ENCODE peak calls at places on chromosomes 12 and 14, in nine cellular contexts. I is hepatocyte; Y is HepG2; A is A549; F is left lung; H is CD4-positive, alpha-beta T cell; L is GM23338; R is fibroblast of lung; T is lung. B is an unnamed sample.

GRCh38 chr14:80784824-80785223 is 156.7 kb downstream of the CEP128 start:
- DNase-seq in F (no peak), I (peak), T (no peak), L (no peak), H (no peak), R (no peak), Y (no peak), A (no peak), B (no peak)

GRCh38 chr12:78888583-78888982 is 24.0 kb downstream of the SYT1 start:
- DNase-seq in R (peak), Y (no peak), H (no peak), A (no peak), T (no peak), L (peak), F (no peak), I (no peak), B (no peak)

GRCh38 chr12:112239881-112240280 is 114.5 kb downstream of the TRAFD1 start:
- DNase-seq in F (no peak), H (no peak), Y (no peak), I (no peak), T (peak), R (no peak), L (no peak), A (no peak), B (no peak)

GRCh38 chr12:109027767-109028166 is 6.9 kb upstream of the SVOP start:
- DNase-seq in T (no peak), Y (no peak), L (no peak), F (no peak), R (peak), H (no peak), A (no peak), I (no peak), B (no peak)

GRCh38 chr14:49497725-49498348 is 88.3 kb downstream of the RPS29 start:
- DNase-seq in Y (peak), H (no peak), A (peak), I (peak), T (no peak), F (no peak), R (peak), L (peak), B (no peak)

GRCh38 chr12:25806271-25806670 is 152.2 kb upstream of the RASSF8 start:
- DNase-seq in F (no peak), T (no peak), L (no peak), A (no peak), I (no peak), R (peak), H (no peak), Y (no peak), B (no peak)

GRCh38 chr14:78763746-78764145 is 593.6 kb downstream of the NRXN3 start:
- DNase-seq in L (no peak), R (peak), I (no peak), A (no peak), H (no peak), T (no peak), Y (no peak), F (no peak), B (no peak)

GRCh38 chr14:99627100-99627499 is 17.8 kb upstream of the HHIPL1 start:
- DNase-seq in R (no peak), Y (no peak), T (no peak), I (no peak), H (no peak), L (no peak), A (no peak), F (no peak), B (no peak)

GRCh38 chr12:48750215-48750614 is 33.7 kb upstream of the CCNT1 start:
- DNase-seq in H (no peak), L (no peak), R (peak), Y (no peak), F (no peak), I (no peak), T (no peak), A (no peak), B (no peak)

GRCh38 chr14:86708846-86709339 is 1178.9 kb downstream of the FLRT2 start:
- DNase-seq in Y (peak), F (no peak), L (no peak), I (peak), H (no peak), T (no peak), R (no peak), A (no peak), B (no peak)

DNA sequence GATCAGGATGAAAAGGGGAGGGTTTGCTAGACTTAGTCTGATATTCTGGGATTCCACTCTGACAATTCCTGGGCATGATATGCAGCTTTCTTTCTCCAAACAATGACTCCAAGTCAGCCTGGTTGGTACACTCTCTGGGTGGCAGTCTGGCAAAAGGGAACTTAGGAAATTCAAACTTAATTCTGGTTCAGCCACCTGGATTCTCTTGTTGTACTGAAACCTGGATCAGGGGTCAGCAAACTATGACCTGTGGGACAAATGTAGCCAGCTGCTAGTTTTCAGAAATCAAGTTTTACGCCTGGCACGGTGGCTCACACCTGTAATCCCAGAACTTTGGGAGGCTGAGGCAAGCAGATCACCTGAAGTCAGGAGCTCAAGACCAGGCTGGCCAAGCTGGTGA is 6.2 kb downstream of the AMN1 start:
- DNase-seq in I (no peak), A (no peak), R (no peak), T (no peak), F (no peak), H (no peak), Y (no peak), L (no peak), B (no peak)
- H3K27ac ChIP-seq in I (no peak), A (peak), R (no peak), T (no peak), F (no peak), H (no peak), Y (no peak), L (no peak), B (no peak)

GRCh38 chr14:63632932-63633514 is 8.6 kb downstream of the WDR89 start:
- DNase-seq in F (no peak), T (no peak), Y (peak), L (peak), A (peak), H (no peak), R (peak), I (peak), B (no peak)

GRCh38 chr14:63633801-63634200 is 7.9 kb downstream of the WDR89 start:
- DNase-seq in H (no peak), R (no peak), F (no peak), T (no peak), I (no peak), Y (no peak), A (no peak), L (no peak), B (no peak)
- TF ChIP-seq CTCF in H (no peak), R (peak), F (no peak), T (no peak), I (no peak), Y (no peak), A (peak), L (peak), B (no peak)

DNA sequence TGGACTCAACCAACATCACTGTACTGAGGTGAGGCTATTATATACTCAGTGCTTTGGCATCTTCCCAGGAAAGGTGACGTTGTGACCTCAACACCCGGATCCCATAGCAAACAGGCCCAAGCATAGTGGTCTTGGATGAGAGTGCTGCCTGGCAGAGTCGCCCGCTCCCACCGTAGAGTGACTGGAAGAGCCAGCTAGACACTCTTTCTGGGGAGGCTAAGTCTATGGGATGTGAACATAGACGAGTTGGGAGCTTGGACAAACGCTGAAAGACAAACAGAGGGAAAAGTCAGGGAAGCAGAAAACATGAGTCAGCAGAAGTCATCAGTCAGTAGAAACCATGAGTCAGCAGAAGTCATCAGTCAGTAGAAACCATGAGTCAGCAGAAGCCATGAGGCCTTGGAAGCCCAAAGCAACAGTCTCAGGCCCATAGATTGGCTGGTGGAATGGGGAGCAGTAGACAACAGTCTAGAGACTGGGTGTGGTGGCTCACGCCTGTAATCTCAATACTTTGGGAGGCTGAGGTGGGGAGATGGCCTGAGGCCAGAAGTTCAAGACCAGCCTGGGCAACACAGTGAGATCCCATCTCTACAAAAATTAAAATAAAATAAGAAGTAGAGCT is 66.4 kb upstream of the MAP1LC3B2 start:
- DNase-seq in T (no peak), L (peak), I (peak), R (peak), H (no peak), A (peak), Y (no peak), F (no peak), B (no peak)
- H3K27ac ChIP-seq in T (no peak), L (no peak), I (no peak), R (no peak), H (no peak), A (peak), Y (no peak), F (no peak), B (no peak)

GRCh38 chr14:77276295-77276935 is 5.4 kb upstream of the NGB start:
- DNase-seq in R (no peak), H (no peak), F (no peak), T (no peak), I (no peak), L (no peak), Y (no peak), A (no peak), B (no peak)

GRCh38 chr14:77279719-77280118 is 8.7 kb upstream of the NGB start:
- DNase-seq in I (no peak), R (no peak), T (no peak), F (no peak), Y (no peak), A (no peak), H (no peak), L (no peak), B (no peak)

GRCh38 chr14:77275855-77276153 is 4.8 kb upstream of the NGB start:
- DNase-seq in H (no peak), F (no peak), A (no peak), I (no peak), T (no peak), L (no peak), Y (no peak), R (no peak), B (no peak)

GRCh38 chr14:77276959-77277358 is 6.0 kb upstream of the NGB start:
- DNase-seq in L (no peak), A (no peak), Y (no peak), I (no peak), F (no peak), T (no peak), H (no peak), R (no peak), B (no peak)

GRCh38 chr14:77278461-77279230 is 7.6 kb upstream of the NGB start:
- DNase-seq in Y (no peak), A (no peak), L (peak), T (no peak), R (no peak), F (no peak), I (no peak), H (no peak), B (no peak)
- TF ChIP-seq CTCF in Y (peak), A (no peak), L (peak), T (no peak), R (no peak), F (no peak), I (no peak), H (no peak), B (no peak)

GRCh38 chr14:22829661-22830328 is at the start of gene MRPL52:
- DNase-seq in Y (peak), T (peak), R (peak), I (peak), H (peak), A (peak), L (peak), F (peak), B (peak)
- H3K27ac ChIP-seq in Y (peak), T (peak), R (peak), I (peak), H (peak), A (peak), L (peak), F (peak), B (peak)

DNA sequence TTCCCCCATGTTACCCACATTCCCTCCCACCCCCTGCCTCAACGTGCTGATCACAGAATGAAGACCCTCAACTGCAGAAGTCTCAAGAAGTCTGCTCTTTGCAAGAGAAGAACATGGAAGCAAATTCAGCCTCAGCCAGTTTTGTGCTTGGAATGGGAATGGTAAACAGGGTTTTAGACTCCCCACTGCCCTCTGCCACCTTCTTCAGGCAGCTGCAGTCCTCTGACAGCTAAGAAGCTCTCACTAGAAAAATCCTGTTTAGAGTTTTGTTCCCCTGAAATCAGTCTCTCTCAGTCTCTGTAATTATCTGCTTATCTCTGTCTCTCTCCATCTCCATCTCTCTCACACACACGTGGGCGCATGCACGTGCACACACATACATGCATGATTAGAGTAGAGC is 85.4 kb downstream of the CRACR2A start:
- DNase-seq in R (no peak), F (no peak), H (no peak), Y (no peak), T (no peak), L (peak), I (no peak), A (no peak), B (peak)
- TF ChIP-seq CTCF in R (no peak), F (no peak), H (no peak), Y (no peak), T (no peak), L (peak), I (peak), A (no peak), B (no peak)

DNA sequence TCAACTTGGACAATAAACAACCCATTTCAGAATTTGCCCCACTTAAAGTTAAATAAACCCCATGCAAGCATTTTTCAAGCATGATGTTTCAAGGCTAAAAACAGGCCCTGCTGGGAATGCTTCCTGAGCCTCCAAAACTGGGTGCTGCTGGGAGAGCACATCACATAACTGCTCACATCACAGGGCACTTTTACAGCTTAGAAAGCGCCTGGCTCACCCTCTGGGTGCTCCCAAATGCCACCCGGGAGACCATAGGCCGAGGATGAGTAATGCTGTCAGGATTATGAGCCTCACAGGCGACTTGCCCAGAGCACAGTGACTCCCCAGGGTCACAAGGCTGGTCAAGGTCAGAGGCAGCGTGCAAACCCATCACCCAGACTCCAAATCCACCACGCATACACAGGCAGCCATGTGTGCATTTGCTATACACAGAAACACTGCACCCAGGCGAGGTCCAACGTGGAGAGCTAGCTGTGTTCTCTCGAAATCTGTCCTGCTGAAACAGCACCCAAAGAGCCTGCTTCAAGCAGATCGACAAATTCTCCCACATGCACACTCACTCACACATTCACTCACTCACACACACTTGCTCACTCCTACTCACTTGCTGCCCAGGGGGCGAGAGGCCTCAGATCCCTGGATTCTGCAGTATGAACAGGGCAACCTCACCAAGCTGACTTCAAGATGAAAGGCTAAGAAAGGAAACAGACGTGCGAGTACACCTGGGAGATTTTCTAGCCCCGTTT is 58.7 kb downstream of the ITPK1 start:
- DNase-seq in Y (peak), I (no peak), R (no peak), H (no peak), T (no peak), F (no peak), L (no peak), A (no peak), B (no peak)
- H3K27ac ChIP-seq in Y (peak), I (peak), R (peak), H (no peak), T (peak), F (no peak), L (no peak), A (peak), B (peak)

DNA sequence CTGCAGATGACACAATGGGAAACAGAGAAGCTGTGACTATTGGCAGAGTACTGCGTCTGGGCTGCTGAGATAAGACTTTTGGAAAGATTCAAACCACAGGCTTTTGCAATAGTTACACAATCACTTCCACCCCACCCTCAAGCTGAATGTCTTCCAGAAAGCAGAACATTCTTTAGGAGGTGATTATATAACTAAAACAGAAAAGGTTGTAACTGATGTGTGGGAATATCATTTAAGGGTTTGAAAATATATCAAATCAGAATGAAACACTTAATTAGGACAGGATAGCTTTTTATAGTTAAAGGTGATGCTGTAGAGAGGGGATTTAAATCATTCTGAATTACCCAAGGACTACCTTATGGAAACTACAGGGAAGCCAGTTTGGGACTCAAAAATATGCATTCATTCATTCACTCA is 75.2 kb upstream of the TMPO start:
- DNase-seq in T (peak), H (no peak), Y (no peak), L (no peak), A (no peak), I (peak), F (peak), R (peak), B (peak)
- TF ChIP-seq CTCF in T (no peak), H (no peak), Y (no peak), L (no peak), A (no peak), I (no peak), F (no peak), R (no peak), B (no peak)

GRCh38 chr14:93961610-93962009 is 14.8 kb downstream of the ASB2 start:
- DNase-seq in L (no peak), H (no peak), F (no peak), I (no peak), T (no peak), Y (no peak), R (no peak), A (no peak), B (no peak)
- H3K27ac ChIP-seq in L (no peak), H (no peak), F (no peak), I (no peak), T (no peak), Y (no peak), R (no peak), A (peak), B (no peak)